ENCODE peak calls at places on chromosome 4, in six cellular contexts. D is OCI-LY7, S is AG09309, Q is hepatocyte, I is AG10803, W is GM23248. F is an unnamed sample.

GRCh38 chr4:55318135-55318534 is 27.9 kb upstream of the SRD5A3 start:
- DNase-seq in W (peak; percentile 56), Q (no peak), D (no peak), I (peak; percentile 33), S (no peak), F (no peak)

GRCh38 chr4:185127021-185127925 is 15.8 kb upstream of the SLC25A4 start:
- DNase-seq in I (no peak), Q (peak; percentile 28), W (peak; percentile 34), D (no peak), S (no peak), F (peak; percentile 78)

GRCh38 chr4:10161840-10162239 is 45.2 kb upstream of the WDR1 start:
- DNase-seq in I (no peak), D (no peak), S (no peak), W (no peak), Q (no peak), F (no peak)

GRCh38 chr4:78529569-78530209 is 21.9 kb upstream of the ANXA3 start:
- DNase-seq in W (peak; percentile 86), Q (no peak), S (no peak), D (no peak), I (peak; percentile 61), F (no peak)

GRCh38 chr4:155759372-155760252 is 791 bp downstream of the GUCY1B1 start:
- DNase-seq in I (peak; percentile 8), D (no peak), W (peak; percentile 44), S (no peak), Q (peak; percentile 50), F (peak; percentile 89)

GRCh38 chr4:166941629-166942028 is 292.7 kb downstream of the SPOCK3 start:
- DNase-seq in W (no peak), Q (no peak), D (no peak), S (no peak), I (no peak), F (no peak)

GRCh38 chr4:64584981-64585557 is 175.8 kb upstream of the TECRL start:
- DNase-seq in S (no peak), I (peak; percentile 39), D (peak; percentile 55), Q (peak; percentile 66), W (peak; percentile 57), F (no peak)

GRCh38 chr4:186514271-186514950 is 41.0 kb downstream of the MTNR1A start:
- DNase-seq in W (no peak), Q (no peak), I (no peak), D (no peak), S (no peak), F (no peak)

GRCh38 chr4:5683566-5683965 is 24.8 kb downstream of the EVC2 start:
- DNase-seq in D (no peak), I (no peak), S (no peak), W (no peak), Q (no peak), F (no peak)

GRCh38 chr4:151569650-151570049 is 160.7 kb downstream of the FHIP1A start:
- DNase-seq in S (no peak), D (no peak), W (no peak), Q (peak; percentile 15), I (no peak), F (no peak)

GRCh38 chr4:84159767-84160166 is 339.3 kb downstream of the NKX6-1 start:
- DNase-seq in W (peak; percentile 4), Q (peak; percentile 69), S (no peak), D (no peak), I (no peak), F (no peak)

GRCh38 chr4:138199568-138200235 is 42.4 kb downstream of the SLC7A11 start:
- DNase-seq in D (no peak), S (no peak), I (no peak), W (peak; percentile 28), Q (peak; percentile 81), F (no peak)

GRCh38 chr4:133095591-133095990 is 53.5 kb upstream of the PCDH10 start:
- DNase-seq in W (no peak), I (no peak), Q (no peak), S (no peak), D (no peak), F (no peak)

GRCh38 chr4:19850909-19851308 is 400.8 kb upstream of the SLIT2 start:
- DNase-seq in D (no peak), Q (no peak), W (peak; percentile 93), S (peak; percentile 71), I (peak; percentile 28), F (no peak)

GRCh38 chr4:121799888-121800501 is 1.1 kb upstream of the EXOSC9 start:
- DNase-seq in S (no peak), I (no peak), D (no peak), Q (no peak), W (no peak), F (no peak)

GRCh38 chr4:69823481-69824186 is 36.3 kb downstream of the SULT1E1 start:
- DNase-seq in W (peak; percentile 63), S (no peak), Q (peak; percentile 83), I (peak; percentile 20), D (peak; percentile 18), F (no peak)

GRCh38 chr4:147286846-147287587 is 193.9 kb upstream of the EDNRA start:
- DNase-seq in Q (no peak), S (no peak), I (no peak), D (no peak), W (no peak), F (no peak)

GRCh38 chr4:130985371-130985770 is 1889.4 kb downstream of the C4orf33 start:
- DNase-seq in S (no peak), W (no peak), D (no peak), Q (no peak), I (no peak), F (no peak)

GRCh38 chr4:162761965-162762364 is 404.7 kb downstream of the NAF1 start:
- DNase-seq in Q (no peak), W (no peak), D (no peak), I (no peak), S (no peak), F (no peak)

DNA sequence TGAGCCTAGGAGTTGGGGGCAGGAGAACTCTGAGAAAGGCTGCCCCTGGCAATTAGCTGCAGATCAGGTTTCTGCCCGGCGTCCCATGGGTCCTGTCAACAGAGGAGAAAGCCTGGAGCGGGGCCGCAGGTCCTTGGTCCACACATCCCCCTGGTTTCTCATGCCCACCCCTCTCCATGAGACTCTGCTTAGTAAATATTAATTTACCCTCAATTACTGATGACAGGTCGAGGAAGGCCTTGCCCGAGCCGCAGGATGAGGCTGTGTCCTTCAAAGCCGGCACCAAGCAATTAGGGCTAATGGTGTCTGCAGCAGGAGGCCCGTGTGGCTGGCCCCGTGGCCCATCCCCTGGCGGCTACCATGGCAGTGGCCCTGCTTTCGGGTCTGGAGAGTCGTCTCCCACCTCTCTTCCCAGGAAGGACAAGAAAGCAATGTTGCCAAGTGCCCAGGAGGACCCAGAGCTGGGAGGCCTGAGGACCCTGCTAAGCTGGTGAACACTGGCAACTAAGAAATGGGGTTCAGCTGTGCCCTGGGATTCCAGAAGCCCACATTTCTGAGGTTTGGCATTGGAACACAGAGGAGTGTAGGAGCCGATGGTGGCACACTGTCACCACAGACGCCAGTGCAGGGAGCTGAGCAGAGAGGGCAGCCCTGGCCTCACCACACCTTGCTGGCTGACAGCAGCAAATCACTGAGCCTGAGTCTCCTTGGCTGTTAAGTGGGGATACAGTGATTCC is 114.6 kb downstream of the CPZ start:
- DNase-seq in D (no peak), Q (no peak), I (no peak), S (no peak), W (no peak), F (peak; percentile 41)
- H3K4me3 ChIP-seq in D (no peak overlapping the region), Q (no peak overlapping the region), I (no peak overlapping the region), S (no peak overlapping the region), W (no peak overlapping the region), F (no peak overlapping the region)

DNA sequence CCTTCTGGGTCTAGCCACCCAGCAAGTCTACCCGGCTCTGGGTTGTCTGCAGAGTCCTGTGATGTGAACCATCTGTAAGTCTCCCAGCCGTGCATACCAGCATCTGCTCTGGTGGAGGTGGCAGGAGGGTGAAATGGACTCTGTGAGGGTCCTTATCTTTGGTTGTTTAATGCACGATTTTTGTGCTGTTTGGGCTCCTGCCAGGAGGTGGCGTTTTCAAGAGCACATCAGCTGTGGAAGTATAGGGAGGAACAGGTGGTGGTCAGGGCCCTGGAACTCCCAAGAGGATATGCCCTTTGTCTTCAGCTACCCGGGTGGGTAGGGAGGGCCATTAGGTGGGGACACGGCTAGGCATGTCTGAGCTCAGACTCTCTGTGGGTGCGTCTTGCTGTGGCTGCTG is 66.5 kb upstream of the ZFP42 start:
- DNase-seq in S (no peak), Q (no peak), D (no peak), W (no peak), I (no peak), F (no peak)
- H3K4me3 ChIP-seq in S (no peak overlapping the region), Q (no peak overlapping the region), D (no peak overlapping the region), W (no peak overlapping the region), I (no peak overlapping the region), F (no peak overlapping the region)

DNA sequence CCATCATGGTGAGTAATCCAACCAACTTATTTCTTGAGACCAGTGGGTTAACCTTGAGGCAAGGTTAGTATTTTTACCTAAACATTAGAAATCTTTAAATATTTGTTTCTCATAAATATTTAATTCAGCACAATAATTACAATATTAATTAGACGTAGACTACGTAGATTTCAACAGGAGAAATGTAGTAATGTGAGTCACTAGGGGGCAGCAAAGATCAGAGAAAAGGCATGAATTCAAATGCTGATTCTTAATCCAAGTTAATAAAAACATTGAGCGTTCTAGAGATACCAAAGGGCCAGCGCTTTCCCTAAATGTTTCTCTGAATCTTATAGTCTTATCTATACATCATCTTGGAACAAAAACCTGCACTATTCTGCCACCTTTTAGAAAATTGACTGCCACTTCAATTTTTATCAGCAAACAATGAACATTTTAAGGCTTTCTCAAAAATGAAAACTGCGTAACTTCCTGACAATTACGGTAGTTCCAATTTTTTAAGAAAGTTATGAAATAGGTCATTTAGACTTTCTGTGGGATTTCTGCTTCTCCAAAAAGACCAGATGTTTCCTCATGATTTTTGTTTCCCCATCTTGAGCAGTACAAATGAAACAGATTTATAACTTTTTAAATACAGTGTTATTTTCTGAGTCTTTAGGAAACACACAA is 180.7 kb downstream of the GASK1B start:
- DNase-seq in Q (peak; percentile 84), W (peak; percentile 78), I (peak; percentile 77), S (peak; percentile 42), D (peak; percentile 38), F (no peak)
- H3K4me3 ChIP-seq in Q (no peak overlapping the region), W (peak overlapping the region; percentile 79), I (peak overlapping the region; percentile 51), S (no peak overlapping the region), D (no peak overlapping the region), F (peak overlapping the region; percentile 55)

GRCh38 chr4:70992354-70992753 is 1.1 kb upstream of the DCK start:
- DNase-seq in Q (peak; percentile 16), D (peak; percentile 63), I (no peak), W (no peak), S (no peak), F (no peak)
- H3K4me3 ChIP-seq in Q (no peak overlapping the region), D (peak overlapping the region; percentile 92), I (peak overlapping the region; percentile 93), W (peak overlapping the region; percentile 90), S (no peak overlapping the region), F (peak overlapping the region; percentile 77)

GRCh38 chr4:40627540-40627939 is 2.1 kb downstream of the RBM47 start:
- DNase-seq in I (no peak), W (no peak), Q (no peak), S (no peak), D (no peak), F (no peak)
- H3K4me3 ChIP-seq in I (no peak overlapping the region), W (no peak overlapping the region), Q (peak overlapping the region; percentile 58), S (no peak overlapping the region), D (no peak overlapping the region), F (peak overlapping the region; percentile 69)

GRCh38 chr4:139735381-139736256 is 70.0 kb downstream of the MGST2 start:
- DNase-seq in S (no peak), W (peak; percentile 50), I (peak; percentile 8), D (no peak), Q (peak; percentile 58), F (peak; percentile 83)
- H3K4me3 ChIP-seq in S (peak overlapping the region; percentile 52), W (peak overlapping the region; percentile 79), I (peak overlapping the region; percentile 62), D (no peak overlapping the region), Q (peak overlapping the region; percentile 41), F (peak overlapping the region; percentile 76)

GRCh38 chr4:47814896-47815295 is 23.0 kb downstream of the CORIN start:
- DNase-seq in Q (no peak), S (no peak), W (peak; percentile 61), I (peak; percentile 33), D (no peak), F (no peak)
- H3K4me3 ChIP-seq in Q (no peak overlapping the region), S (no peak overlapping the region), W (peak overlapping the region; percentile 66), I (peak overlapping the region; percentile 1), D (no peak overlapping the region), F (no peak overlapping the region)

F was measured in kidney.